ENCODE peak calls at places on chromosomes 16 and 17, in nine cellular contexts. One of them, this sample, is unnamed.

GRCh38 chr16:54067317-54068065 is 219.1 kb downstream of the IRX3 start:
- DNase-seq in NCI-H1092: no peak
- DNase-seq in RWPE1: no peak
- DNase-seq in T-helper 17 cell: no peak
- DNase-seq in HTR-8/SVneo: no peak
- DNase-seq in SK-MEL-5: no peak
- DNase-seq in GM04503: no peak
- DNase-seq in hepatic stellate cell: no peak
- DNase-seq in AG08395: no peak
- DNase-seq in this sample: no peak

GRCh38 chr16:8892101-8892575 is 10.0 kb downstream of the LITAFD start:
- DNase-seq in NCI-H1092: no peak
- DNase-seq in RWPE1: no peak
- DNase-seq in T-helper 17 cell: no peak
- DNase-seq in HTR-8/SVneo: no peak
- DNase-seq in SK-MEL-5: no peak
- DNase-seq in GM04503: no peak
- DNase-seq in hepatic stellate cell: no peak
- DNase-seq in AG08395: no peak
- DNase-seq in this sample: no peak

GRCh38 chr16:17258848-17259713 is 211.7 kb downstream of the XYLT1 start:
- DNase-seq in NCI-H1092: no peak
- DNase-seq in RWPE1: no peak
- DNase-seq in T-helper 17 cell: no peak
- DNase-seq in HTR-8/SVneo: no peak
- DNase-seq in SK-MEL-5: peak
- DNase-seq in GM04503: no peak
- DNase-seq in hepatic stellate cell: no peak
- DNase-seq in AG08395: no peak
- DNase-seq in this sample: no peak

GRCh38 chr17:72614871-72615626 is 477.4 kb downstream of the SLC39A11 start:
- DNase-seq in NCI-H1092: no peak
- DNase-seq in RWPE1: no peak
- DNase-seq in T-helper 17 cell: no peak
- DNase-seq in HTR-8/SVneo: no peak
- DNase-seq in SK-MEL-5: peak
- DNase-seq in GM04503: no peak
- DNase-seq in hepatic stellate cell: no peak
- DNase-seq in AG08395: peak
- DNase-seq in this sample: no peak

GRCh38 chr17:78915872-78916632 is 9.1 kb downstream of the TIMP2 start:
- DNase-seq in NCI-H1092: no peak
- DNase-seq in RWPE1: peak
- DNase-seq in T-helper 17 cell: no peak
- DNase-seq in HTR-8/SVneo: no peak
- DNase-seq in SK-MEL-5: no peak
- DNase-seq in GM04503: no peak
- DNase-seq in hepatic stellate cell: no peak
- DNase-seq in AG08395: peak
- DNase-seq in this sample: no peak

GRCh38 chr17:35540589-35541404 is 3.3 kb upstream of the SLFN12L start:
- DNase-seq in NCI-H1092: no peak
- DNase-seq in RWPE1: peak
- DNase-seq in T-helper 17 cell: peak
- DNase-seq in HTR-8/SVneo: peak
- DNase-seq in SK-MEL-5: no peak
- DNase-seq in GM04503: no peak
- DNase-seq in hepatic stellate cell: peak
- DNase-seq in AG08395: peak
- DNase-seq in this sample: no peak

GRCh38 chr17:41559548-41559947 is 12.3 kb downstream of the KRT9 start:
- DNase-seq in NCI-H1092: no peak
- DNase-seq in RWPE1: no peak
- DNase-seq in T-helper 17 cell: no peak
- DNase-seq in HTR-8/SVneo: no peak
- DNase-seq in SK-MEL-5: no peak
- DNase-seq in GM04503: no peak
- DNase-seq in hepatic stellate cell: no peak
- DNase-seq in AG08395: no peak
- DNase-seq in this sample: no peak

GRCh38 chr16:89104930-89105571 is 11.4 kb downstream of the ACSF3 start:
- DNase-seq in NCI-H1092: no peak
- DNase-seq in RWPE1: no peak
- DNase-seq in T-helper 17 cell: no peak
- DNase-seq in HTR-8/SVneo: no peak
- DNase-seq in SK-MEL-5: no peak
- DNase-seq in GM04503: no peak
- DNase-seq in hepatic stellate cell: no peak
- DNase-seq in AG08395: no peak
- DNase-seq in this sample: no peak

GRCh38 chr17:82300707-82301270 is 16.6 kb downstream of the CD7 start:
- DNase-seq in NCI-H1092: no peak
- DNase-seq in RWPE1: peak
- DNase-seq in T-helper 17 cell: peak
- DNase-seq in HTR-8/SVneo: peak
- DNase-seq in SK-MEL-5: peak
- DNase-seq in GM04503: no peak
- DNase-seq in hepatic stellate cell: peak
- DNase-seq in AG08395: peak
- DNase-seq in this sample: peak

GRCh38 chr16:15682105-15682570 is 32.1 kb downstream of the NDE1 start:
- DNase-seq in NCI-H1092: no peak
- DNase-seq in RWPE1: peak
- DNase-seq in T-helper 17 cell: no peak
- DNase-seq in HTR-8/SVneo: peak
- DNase-seq in SK-MEL-5: peak
- DNase-seq in GM04503: peak
- DNase-seq in hepatic stellate cell: peak
- DNase-seq in AG08395: peak
- DNase-seq in this sample: peak

GRCh38 chr16:66388350-66389139 is 22.1 kb downstream of the CDH5 start:
- DNase-seq in NCI-H1092: no peak
- DNase-seq in RWPE1: no peak
- DNase-seq in T-helper 17 cell: no peak
- DNase-seq in HTR-8/SVneo: no peak
- DNase-seq in SK-MEL-5: no peak
- DNase-seq in GM04503: no peak
- DNase-seq in hepatic stellate cell: no peak
- DNase-seq in AG08395: no peak
- DNase-seq in this sample: no peak

GRCh38 chr16:2955779-2956565 is 8.1 kb upstream of the KREMEN2 start:
- DNase-seq in NCI-H1092: no peak
- DNase-seq in RWPE1: no peak
- DNase-seq in T-helper 17 cell: no peak
- DNase-seq in HTR-8/SVneo: no peak
- DNase-seq in SK-MEL-5: no peak
- DNase-seq in GM04503: no peak
- DNase-seq in hepatic stellate cell: no peak
- DNase-seq in AG08395: no peak
- DNase-seq in this sample: no peak

GRCh38 chr16:27824006-27824405 is 239.5 kb downstream of the GSG1L start:
- DNase-seq in NCI-H1092: no peak
- DNase-seq in RWPE1: no peak
- DNase-seq in T-helper 17 cell: no peak
- DNase-seq in HTR-8/SVneo: no peak
- DNase-seq in SK-MEL-5: no peak
- DNase-seq in GM04503: no peak
- DNase-seq in hepatic stellate cell: no peak
- DNase-seq in AG08395: no peak
- DNase-seq in this sample: no peak

GRCh38 chr17:10295728-10296343 is 77.0 kb downstream of the MYH13 start:
- DNase-seq in NCI-H1092: no peak
- DNase-seq in RWPE1: peak
- DNase-seq in T-helper 17 cell: no peak
- DNase-seq in HTR-8/SVneo: peak
- DNase-seq in SK-MEL-5: peak
- DNase-seq in GM04503: peak
- DNase-seq in hepatic stellate cell: no peak
- DNase-seq in AG08395: peak
- DNase-seq in this sample: no peak

GRCh38 chr17:15287533-15288267 is 22.6 kb upstream of the PMP22 start:
- DNase-seq in NCI-H1092: no peak
- DNase-seq in RWPE1: no peak
- DNase-seq in T-helper 17 cell: no peak
- DNase-seq in HTR-8/SVneo: no peak
- DNase-seq in SK-MEL-5: no peak
- DNase-seq in GM04503: no peak
- DNase-seq in hepatic stellate cell: no peak
- DNase-seq in AG08395: peak
- DNase-seq in this sample: no peak

GRCh38 chr17:61409301-61410099 is 9.9 kb downstream of the TBX2 start:
- DNase-seq in NCI-H1092: no peak
- DNase-seq in RWPE1: peak
- DNase-seq in T-helper 17 cell: peak
- DNase-seq in HTR-8/SVneo: no peak
- DNase-seq in SK-MEL-5: no peak
- DNase-seq in GM04503: no peak
- DNase-seq in hepatic stellate cell: peak
- DNase-seq in AG08395: peak
- DNase-seq in this sample: peak

GRCh38 chr16:70478912-70479341 is 24.5 kb downstream of the FCSK start:
- DNase-seq in NCI-H1092: no peak
- DNase-seq in RWPE1: no peak
- DNase-seq in T-helper 17 cell: no peak
- DNase-seq in HTR-8/SVneo: no peak
- DNase-seq in SK-MEL-5: no peak
- DNase-seq in GM04503: no peak
- DNase-seq in hepatic stellate cell: no peak
- DNase-seq in AG08395: peak
- DNase-seq in this sample: no peak

GRCh38 chr16:50207652-50208051 is 54.5 kb downstream of the TENT4B start:
- DNase-seq in NCI-H1092: no peak
- DNase-seq in RWPE1: no peak
- DNase-seq in T-helper 17 cell: no peak
- DNase-seq in HTR-8/SVneo: no peak
- DNase-seq in SK-MEL-5: no peak
- DNase-seq in GM04503: no peak
- DNase-seq in hepatic stellate cell: no peak
- DNase-seq in AG08395: peak
- DNase-seq in this sample: no peak

GRCh38 chr16:9049241-9049640 is 42.2 kb upstream of the HAPSTR1 start:
- DNase-seq in NCI-H1092: no peak
- DNase-seq in RWPE1: no peak
- DNase-seq in T-helper 17 cell: no peak
- DNase-seq in HTR-8/SVneo: no peak
- DNase-seq in SK-MEL-5: no peak
- DNase-seq in GM04503: no peak
- DNase-seq in hepatic stellate cell: peak
- DNase-seq in AG08395: no peak
- DNase-seq in this sample: no peak

GRCh38 chr17:41338961-41339485 is 11.6 kb downstream of the KRT33A start:
- DNase-seq in NCI-H1092: no peak
- DNase-seq in RWPE1: peak
- DNase-seq in T-helper 17 cell: peak
- DNase-seq in HTR-8/SVneo: no peak
- DNase-seq in SK-MEL-5: no peak
- DNase-seq in GM04503: peak
- DNase-seq in hepatic stellate cell: no peak
- DNase-seq in AG08395: peak
- DNase-seq in this sample: peak

GRCh38 chr16:14324581-14324980 is 253.5 kb downstream of the MRTFB start:
- DNase-seq in NCI-H1092: no peak
- DNase-seq in RWPE1: no peak
- DNase-seq in T-helper 17 cell: no peak
- DNase-seq in HTR-8/SVneo: no peak
- DNase-seq in SK-MEL-5: no peak
- DNase-seq in GM04503: no peak
- DNase-seq in hepatic stellate cell: no peak
- DNase-seq in AG08395: no peak
- DNase-seq in this sample: no peak

GRCh38 chr16:47392114-47392513 is 68.7 kb downstream of the ITFG1 start:
- DNase-seq in NCI-H1092: no peak
- DNase-seq in RWPE1: no peak
- DNase-seq in T-helper 17 cell: no peak
- DNase-seq in HTR-8/SVneo: no peak
- DNase-seq in SK-MEL-5: peak
- DNase-seq in GM04503: no peak
- DNase-seq in hepatic stellate cell: no peak
- DNase-seq in AG08395: no peak
- DNase-seq in this sample: no peak

GRCh38 chr16:87323727-87324410 is 6.7 kb upstream of the C16orf95 start:
- DNase-seq in NCI-H1092: no peak
- DNase-seq in RWPE1: no peak
- DNase-seq in T-helper 17 cell: no peak
- DNase-seq in HTR-8/SVneo: no peak
- DNase-seq in SK-MEL-5: no peak
- DNase-seq in GM04503: no peak
- DNase-seq in hepatic stellate cell: no peak
- DNase-seq in AG08395: no peak
- DNase-seq in this sample: no peak

GRCh38 chr16:53080345-53081031 is 25.7 kb downstream of the CHD9 start:
- DNase-seq in NCI-H1092: no peak
- DNase-seq in RWPE1: peak
- DNase-seq in T-helper 17 cell: no peak
- DNase-seq in HTR-8/SVneo: peak
- DNase-seq in SK-MEL-5: peak
- DNase-seq in GM04503: peak
- DNase-seq in hepatic stellate cell: peak
- DNase-seq in AG08395: peak
- DNase-seq in this sample: no peak

GRCh38 chr16:81600275-81600674 is 155.7 kb downstream of the CMIP start:
- DNase-seq in NCI-H1092: no peak
- DNase-seq in RWPE1: peak
- DNase-seq in T-helper 17 cell: no peak
- DNase-seq in HTR-8/SVneo: peak
- DNase-seq in SK-MEL-5: peak
- DNase-seq in GM04503: peak
- DNase-seq in hepatic stellate cell: peak
- DNase-seq in AG08395: peak
- DNase-seq in this sample: no peak

GRCh38 chr16:3727806-3728381 is 10.6 kb upstream of the TRAP1 start:
- DNase-seq in NCI-H1092: no peak
- DNase-seq in RWPE1: no peak
- DNase-seq in T-helper 17 cell: no peak
- DNase-seq in HTR-8/SVneo: no peak
- DNase-seq in SK-MEL-5: no peak
- DNase-seq in GM04503: no peak
- DNase-seq in hepatic stellate cell: no peak
- DNase-seq in AG08395: no peak
- DNase-seq in this sample: no peak

GRCh38 chr17:59838196-59838911 is 54.4 kb downstream of the TUBD1 start:
- DNase-seq in NCI-H1092: no peak
- DNase-seq in RWPE1: no peak
- DNase-seq in T-helper 17 cell: no peak
- DNase-seq in HTR-8/SVneo: no peak
- DNase-seq in SK-MEL-5: peak
- DNase-seq in GM04503: no peak
- DNase-seq in hepatic stellate cell: no peak
- DNase-seq in AG08395: no peak
- DNase-seq in this sample: no peak

GRCh38 chr17:1563786-1564613 is 1.4 kb upstream of the PITPNA start:
- DNase-seq in NCI-H1092: no peak
- DNase-seq in RWPE1: no peak
- DNase-seq in T-helper 17 cell: no peak
- DNase-seq in HTR-8/SVneo: no peak
- DNase-seq in SK-MEL-5: no peak
- DNase-seq in GM04503: no peak
- DNase-seq in hepatic stellate cell: no peak
- DNase-seq in AG08395: no peak
- DNase-seq in this sample: no peak

GRCh38 chr16:23408242-23409201 is 44.5 kb downstream of the COG7 start:
- DNase-seq in NCI-H1092: no peak
- DNase-seq in RWPE1: no peak
- DNase-seq in T-helper 17 cell: no peak
- DNase-seq in HTR-8/SVneo: no peak
- DNase-seq in SK-MEL-5: no peak
- DNase-seq in GM04503: peak
- DNase-seq in hepatic stellate cell: peak
- DNase-seq in AG08395: peak
- DNase-seq in this sample: no peak

GRCh38 chr17:48550313-48551205 is 5.7 kb upstream of the HOXB2 start:
- DNase-seq in NCI-H1092: peak
- DNase-seq in RWPE1: no peak
- DNase-seq in T-helper 17 cell: no peak
- DNase-seq in HTR-8/SVneo: no peak
- DNase-seq in SK-MEL-5: no peak
- DNase-seq in GM04503: no peak
- DNase-seq in hepatic stellate cell: peak
- DNase-seq in AG08395: no peak
- DNase-seq in this sample: no peak

GRCh38 chr16:79380990-79381389 is 219.5 kb downstream of the MAF start:
- DNase-seq in NCI-H1092: no peak
- DNase-seq in RWPE1: no peak
- DNase-seq in T-helper 17 cell: no peak
- DNase-seq in HTR-8/SVneo: no peak
- DNase-seq in SK-MEL-5: peak
- DNase-seq in GM04503: no peak
- DNase-seq in hepatic stellate cell: no peak
- DNase-seq in AG08395: no peak
- DNase-seq in this sample: no peak

This sample was measured in T-helper 1 cell.